ENCODE peak calls at places on chromosomes 3 and 15, in four cellular contexts. C, V, J and G are unnamed samples.

GRCh38 chr3:47380026-47380600 is 708 bp upstream of the PTPN23 start:
- DNase-seq in C (no peak), V (no peak), J (no peak), G (no peak)

GRCh38 chr3:71875461-71875947 is 90.6 kb upstream of the PROK2 start:
- DNase-seq in C (peak), V (peak), J (peak), G (peak)

GRCh38 chr3:151259664-151260063 is 18.7 kb downstream of the P2RY14 start:
- DNase-seq in C (no peak), V (no peak), J (no peak), G (no peak)

GRCh38 chr15:76196949-76197315 is 114.3 kb downstream of the ETFA start:
- DNase-seq in C (no peak), V (no peak), J (peak), G (no peak)

GRCh38 chr3:133506215-133506901 is 67.1 kb upstream of the CDV3 start:
- DNase-seq in C (peak), V (no peak), J (no peak), G (no peak)

GRCh38 chr3:188954590-188955208 is 217.1 kb upstream of the TPRG1 start:
- DNase-seq in C (peak), V (peak), J (peak), G (peak)

GRCh38 chr15:99999282-100000070 is 266.2 kb upstream of the LYSMD4 start:
- DNase-seq in C (no peak), V (no peak), J (no peak), G (no peak)

GRCh38 chr15:33831646-33832045 is 136.7 kb upstream of the CHRM5 start:
- DNase-seq in C (no peak), V (no peak), J (no peak), G (no peak)

GRCh38 chr3:37537914-37538691 is 323.6 kb upstream of the CTDSPL start:
- DNase-seq in C (no peak), V (no peak), J (peak), G (no peak)

GRCh38 chr3:128402319-128402718 is 64.4 kb downstream of the DNAJB8 start:
- DNase-seq in C (no peak), V (no peak), J (no peak), G (no peak)

GRCh38 chr15:81789403-81789802 is 256.4 kb downstream of the MEX3B start:
- DNase-seq in C (no peak), V (no peak), J (no peak), G (no peak)

GRCh38 chr3:172087198-172087597 is 47.8 kb downstream of the FNDC3B start:
- DNase-seq in C (no peak), V (no peak), J (no peak), G (no peak)

GRCh38 chr3:27696906-27697305 is 25.2 kb downstream of the EOMES start:
- DNase-seq in C (no peak), V (no peak), J (no peak), G (no peak)

GRCh38 chr3:171556133-171556532 is 95.9 kb upstream of the TNIK start:
- DNase-seq in C (no peak), V (no peak), J (peak), G (peak)

GRCh38 chr3:140736863-140737460 is 59.1 kb downstream of the TRIM42 start:
- DNase-seq in C (no peak), V (peak), J (peak), G (peak)

GRCh38 chr3:142285057-142285666 is 59.8 kb upstream of the GK5 start:
- DNase-seq in C (no peak), V (no peak), J (no peak), G (peak)

GRCh38 chr15:58795825-58796224 is 24.7 kb downstream of the MINDY2 start:
- DNase-seq in C (no peak), V (no peak), J (no peak), G (no peak)

GRCh38 chr15:77819841-77820728 is 187.4 kb upstream of the LINGO1 start:
- DNase-seq in C (no peak), V (peak), J (peak), G (peak)

GRCh38 chr15:100902436-100903190 is 16.5 kb upstream of the LRRK1 start:
- DNase-seq in C (no peak), V (no peak), J (peak), G (no peak)

GRCh38 chr15:90002428-90002844 is 1.3 kb downstream of the ZNF710 start:
- DNase-seq in C (no peak), V (peak), J (peak), G (no peak)

GRCh38 chr3:177721864-177722370 is 524.6 kb upstream of the TBL1XR1 start:
- DNase-seq in C (no peak), V (no peak), J (no peak), G (no peak)

GRCh38 chr15:101481381-101481705 is 8.2 kb downstream of the PCSK6 start:
- DNase-seq in C (no peak), V (no peak), J (no peak), G (no peak)

GRCh38 chr3:172478116-172478515 is 29.9 kb upstream of the GHSR start:
- DNase-seq in C (no peak), V (no peak), J (no peak), G (no peak)

GRCh38 chr15:95663156-95663831 is 667.2 kb upstream of the NR2F2 start:
- DNase-seq in C (no peak), V (no peak), J (no peak), G (no peak)

GRCh38 chr15:70023064-70023768 is 74.5 kb downstream of the TLE3 start:
- DNase-seq in C (peak), V (no peak), J (no peak), G (no peak)

GRCh38 chr3:63349583-63350177 is 71.6 kb downstream of the SYNPR start:
- DNase-seq in C (no peak), V (peak), J (peak), G (peak)

DNA sequence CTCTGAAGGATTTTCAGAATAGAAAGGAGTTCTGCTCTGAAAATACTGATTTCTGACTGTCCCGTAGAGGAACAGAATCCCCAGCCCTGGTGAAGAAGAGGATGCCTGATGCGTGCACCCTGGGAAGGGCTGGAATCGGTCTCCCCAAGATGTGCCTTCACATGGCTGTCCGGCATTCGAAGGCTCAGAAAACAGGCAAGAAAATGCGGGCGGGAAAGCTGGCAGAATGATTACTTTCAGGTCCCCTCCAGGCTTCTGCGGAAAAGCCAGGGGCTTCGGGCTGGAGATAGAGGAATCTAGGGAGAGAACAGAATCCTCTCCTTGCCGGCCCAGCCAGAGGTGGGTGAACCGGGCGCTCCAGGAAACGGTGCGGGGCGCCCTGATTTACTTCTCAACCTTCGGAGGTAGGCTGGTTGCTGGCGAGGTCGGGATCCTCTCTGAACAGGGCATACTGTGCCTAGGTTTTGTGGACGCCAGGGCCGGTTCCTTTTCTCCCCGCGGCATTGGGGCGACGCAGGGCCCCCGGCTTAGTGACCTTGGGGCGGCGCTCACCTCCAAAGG is 2.5 kb downstream of the FOXL2NB start:
- DNase-seq in C (no peak), V (no peak), J (peak), G (no peak)
- TF ChIP-seq USF1 in C (no peak), V (no peak), J (no peak), G (no peak)

GRCh38 chr3:48847053-48847585 is 555 bp downstream of the PRKAR2A start:
- DNase-seq in C (no peak), V (peak), J (peak), G (peak)

GRCh38 chr3:48847586-48848423 is at the start of gene PRKAR2A:
- DNase-seq in C (peak), V (peak), J (peak), G (peak)

GRCh38 chr3:48848816-48849515 is 1.3 kb upstream of the PRKAR2A start:
- DNase-seq in C (no peak), V (no peak), J (no peak), G (no peak)

DNA sequence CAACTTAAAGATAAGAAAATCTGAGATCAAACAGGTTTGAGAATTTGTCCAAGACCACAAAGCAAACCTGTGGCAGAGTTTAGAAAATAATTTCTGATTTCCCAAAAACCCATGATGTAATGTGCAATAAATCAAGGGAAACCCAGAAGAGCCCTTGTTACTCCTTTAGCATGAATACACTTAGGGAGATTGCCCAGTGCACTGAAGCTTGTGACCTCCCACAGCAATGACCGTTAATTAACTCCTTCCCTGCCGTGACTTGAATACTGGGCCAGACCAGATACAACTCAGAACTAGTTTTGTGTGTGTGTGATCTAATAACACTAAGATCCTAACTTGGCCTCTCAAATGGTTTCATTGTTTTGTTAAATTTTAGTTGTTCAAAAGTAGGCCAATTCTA is 2.5 kb downstream of the PRKAR2A start:
- DNase-seq in C (no peak), V (no peak), J (no peak), G (no peak)
- TF ChIP-seq USF1 in C (no peak), V (no peak), J (no peak), G (no peak)

GRCh38 chr3:56233742-56234141 is 234.5 kb downstream of the ERC2 start:
- DNase-seq in C (no peak), V (no peak), J (no peak), G (no peak)

GRCh38 chr3:56238299-56238698 is 230.0 kb downstream of the ERC2 start:
- DNase-seq in C (no peak), V (no peak), J (no peak), G (no peak)
- TF ChIP-seq USF1 in C (no peak), V (no peak), J (no peak), G (no peak)

DNA sequence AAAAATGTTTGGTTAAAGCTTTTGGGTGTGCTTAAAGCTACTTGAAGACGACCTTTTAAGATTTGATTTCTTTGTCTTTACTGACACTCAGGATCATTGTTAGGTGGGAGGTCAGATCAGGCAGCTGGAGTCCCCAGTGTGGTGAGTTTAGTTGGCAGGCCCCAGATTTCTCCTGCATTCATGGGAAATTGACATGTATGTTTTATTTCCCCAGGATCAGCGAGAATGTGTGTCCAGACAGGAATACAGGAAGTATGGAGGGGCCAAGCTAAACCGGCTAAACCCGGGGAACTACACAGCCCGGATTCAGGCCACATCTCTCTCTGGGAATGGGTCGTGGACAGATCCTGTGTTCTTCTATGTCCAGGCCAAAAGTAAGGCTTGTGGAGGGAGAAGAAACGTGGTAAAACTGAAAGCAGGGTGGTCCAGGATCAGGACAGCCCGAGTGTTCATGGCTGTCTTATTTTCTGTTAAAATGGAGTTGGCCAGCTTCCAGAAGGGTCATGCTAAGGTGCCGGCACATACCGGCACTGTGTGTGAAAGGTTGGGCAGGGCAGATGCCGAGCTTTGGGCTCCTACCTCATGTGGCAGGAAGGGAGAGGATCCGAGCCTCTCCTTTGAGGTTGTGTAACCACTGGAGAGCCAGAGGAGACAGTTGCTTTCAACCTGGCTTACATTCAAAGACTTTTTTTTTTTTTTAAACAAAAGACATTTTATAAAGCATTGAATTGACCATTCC is 83.1 kb downstream of the PGPEP1L start:
- DNase-seq in C (no peak), V (no peak), J (no peak), G (no peak)
- TF ChIP-seq USF1 in C (no peak), V (no peak), J (no peak), G (no peak)

DNA sequence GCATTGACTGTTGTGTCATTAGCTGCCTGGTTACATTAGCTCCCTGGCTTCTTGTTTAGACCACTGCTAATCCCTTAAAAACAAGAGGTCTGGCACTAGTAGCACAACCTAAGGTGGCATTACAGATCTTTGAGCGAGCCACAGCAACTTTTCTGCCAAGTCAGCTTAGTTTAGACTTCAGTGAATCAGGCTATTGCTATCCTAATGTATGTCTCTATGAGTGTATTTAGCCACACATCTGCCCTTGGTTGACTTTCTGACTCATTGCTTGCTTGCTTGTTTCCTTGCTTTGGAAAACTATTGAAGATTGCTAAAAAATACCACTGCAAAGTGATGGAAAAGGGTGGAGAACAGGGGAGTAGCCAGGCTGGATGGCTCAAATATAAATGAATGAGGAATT is 50.2 kb downstream of the CHP1 start:
- DNase-seq in C (no peak), V (no peak), J (no peak), G (no peak)
- TF ChIP-seq USF1 in C (no peak), V (no peak), J (no peak), G (no peak)

GRCh38 chr3:197958346-197958745 is 1.7 kb upstream of the LMLN start:
- DNase-seq in C (no peak), V (no peak), J (no peak), G (peak)

GRCh38 chr3:197957775-197958103 is 2.3 kb upstream of the LMLN start:
- DNase-seq in C (no peak), V (no peak), J (no peak), G (no peak)

GRCh38 chr3:197959891-197960693 is at the start of gene LMLN:
- DNase-seq in C (peak), V (peak), J (peak), G (peak)

GRCh38 chr3:197960694-197961581 is 921 bp downstream of the LMLN start:
- DNase-seq in C (no peak), V (no peak), J (no peak), G (peak)

DNA sequence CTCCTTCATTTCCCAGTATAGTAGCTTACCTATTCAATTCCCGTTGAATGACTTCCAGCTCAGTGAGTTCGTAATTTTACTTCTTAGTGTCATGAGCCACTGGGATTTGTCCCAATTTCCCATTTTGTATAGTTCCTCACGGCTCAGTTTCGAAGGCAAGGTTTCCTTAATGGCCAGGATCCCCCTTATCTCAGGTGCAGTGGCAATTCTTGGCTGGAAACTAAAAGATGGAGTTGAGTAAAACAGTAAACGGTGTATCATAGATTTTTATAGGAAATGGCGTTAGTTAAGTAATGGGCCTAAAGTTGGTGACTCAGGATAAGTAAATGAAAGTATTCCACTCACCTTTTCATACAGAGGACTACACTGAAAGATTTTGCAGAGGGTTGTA is 522 bp upstream of the LMLN start:
- DNase-seq in C (no peak), V (no peak), J (no peak), G (no peak)
- TF ChIP-seq USF1 in C (no peak), V (no peak), J (no peak), G (no peak)

GRCh38 chr3:32780071-32780734 is 37.6 kb upstream of the TRIM71 start:
- DNase-seq in C (no peak), V (no peak), J (no peak), G (no peak)

GRCh38 chr3:32780735-32781210 is 37.0 kb upstream of the TRIM71 start:
- DNase-seq in C (no peak), V (peak), J (peak), G (peak)

GRCh38 chr3:32782417-32782816 is 35.4 kb upstream of the TRIM71 start:
- DNase-seq in C (no peak), V (no peak), J (no peak), G (no peak)

GRCh38 chr3:32778389-32778788 is 39.4 kb upstream of the TRIM71 start:
- DNase-seq in C (no peak), V (no peak), J (no peak), G (no peak)

DNA sequence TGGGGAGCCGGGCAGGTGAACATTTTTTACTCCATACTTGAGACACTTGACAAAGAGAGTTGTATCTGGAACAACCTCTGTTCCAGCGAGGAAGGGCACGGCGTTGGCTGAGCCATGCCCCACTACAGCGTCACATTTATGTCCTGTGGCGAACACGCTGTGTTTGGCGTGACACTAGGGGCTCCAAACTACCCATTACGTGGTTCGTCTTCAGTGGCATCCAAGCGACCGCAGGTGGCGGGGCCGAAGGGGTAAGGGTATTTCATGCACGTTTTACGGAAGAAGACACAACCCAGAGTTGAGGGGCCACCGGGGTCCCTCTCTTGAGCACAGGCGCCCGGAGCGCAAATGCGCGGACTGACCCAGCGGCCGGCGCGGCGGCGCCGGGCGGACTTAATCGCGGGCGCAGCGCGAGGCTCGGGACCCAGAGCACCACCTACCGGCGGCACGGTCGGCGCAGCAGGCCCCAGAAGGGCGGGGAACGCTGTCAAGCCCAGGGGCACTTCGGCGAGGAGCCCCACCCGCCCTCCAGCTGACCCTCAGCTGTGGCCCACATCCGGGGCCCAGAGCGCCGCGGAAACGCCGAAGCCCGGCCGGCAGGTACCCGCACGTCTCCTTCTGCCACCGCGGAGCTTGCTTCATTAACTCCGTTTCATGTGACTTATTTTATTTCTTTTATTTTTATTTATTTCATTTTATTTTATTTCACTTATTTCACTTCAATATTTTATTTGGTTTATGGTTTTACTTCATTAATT is 36.4 kb upstream of the TRIM71 start:
- DNase-seq in C (peak), V (peak), J (peak), G (peak)
- TF ChIP-seq USF1 in C (no peak), V (peak), J (no peak), G (no peak)

GRCh38 chr3:13613343-13614190 is 64.6 kb downstream of the FBLN2 start:
- DNase-seq in C (no peak), V (no peak), J (no peak), G (no peak)
- TF ChIP-seq USF1 in C (no peak), V (no peak), J (no peak), G (no peak)